ENCODE peak calls at places on chromosomes 4 and X, in four cellular contexts. V is esophagus squamous epithelium, K is endothelial cell of umbilical vein, U is upper lobe of left lung. X is an unnamed sample.

GRCh38 chrX:17412692-17413091 is 37.7 kb downstream of the NHS start:
- DNase-seq in U (no peak), V (no peak), K (no peak), X (no peak)

GRCh38 chr4:124121511-124121934 is 591.0 kb downstream of the ANKRD50 start:
- DNase-seq in K (peak; percentile 58), V (no peak), U (no peak), X (no peak)

GRCh38 chr4:111283066-111283677 is 660.3 kb upstream of the PITX2 start:
- DNase-seq in U (no peak), V (no peak), K (peak; percentile 58), X (peak; percentile 76)

GRCh38 chrX:107674480-107675364 is 46.4 kb downstream of the PRPS1 start:
- DNase-seq in U (no peak), V (peak; percentile 20), K (no peak), X (peak; percentile 93)

GRCh38 chr4:24105183-24106039 is 215.6 kb upstream of the PPARGC1A start:
- DNase-seq in U (no peak), V (no peak), K (no peak), X (no peak)

GRCh38 chr4:99843413-99843812 is 26.8 kb downstream of the DAPP1 start:
- DNase-seq in V (no peak), K (no peak), U (no peak), X (no peak)

GRCh38 chrX:69158166-69159040 is 6.8 kb downstream of the PJA1 start:
- DNase-seq in K (peak; percentile 71), U (no peak), V (no peak), X (no peak)

GRCh38 chr4:83780334-83780733 is 244.4 kb downstream of the GPAT3 start:
- DNase-seq in U (no peak), K (no peak), V (no peak), X (no peak)

GRCh38 chr4:52588097-52588496 is 71.0 kb downstream of the USP46 start:
- DNase-seq in K (peak; percentile 67), U (no peak), V (no peak), X (no peak)

GRCh38 chrX:72051589-72051988 is 80.1 kb downstream of the RTL5 start:
- DNase-seq in V (no peak), U (no peak), K (no peak), X (no peak)

DNA sequence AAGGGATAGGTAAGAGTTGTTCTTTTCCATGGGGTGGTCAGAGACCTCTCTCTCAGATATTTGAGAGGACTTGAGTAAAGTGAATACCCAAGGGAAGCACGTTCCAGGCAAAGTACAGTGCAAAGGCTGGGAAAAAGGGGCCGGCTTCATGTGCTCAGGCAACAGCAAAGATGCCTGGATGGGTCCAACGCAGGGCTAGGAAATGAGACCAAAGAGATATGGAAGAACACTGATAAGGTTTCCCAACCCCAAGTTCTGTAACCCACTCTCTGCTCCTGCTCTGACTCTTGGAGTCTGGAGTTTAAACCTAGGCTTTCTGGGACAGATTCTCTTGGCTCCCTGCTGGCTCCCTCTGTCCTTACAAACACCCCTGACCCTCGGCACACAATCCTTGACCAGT is 36.2 kb upstream of the PROM1 start:
- DNase-seq in V (no peak), K (no peak), U (no peak), X (no peak)
- H3K4me1 ChIP-seq in V (no peaks in the 10 kb centered on the region), K (no peaks in the 10 kb centered on the region), U (no peaks in the 10 kb centered on the region), X (no peaks in the 10 kb centered on the region)

GRCh38 chr4:16136321-16136720 is 52.5 kb upstream of the PROM1 start:
- DNase-seq in U (no peak), V (no peak), K (no peak), X (no peak)

GRCh38 chr4:16139066-16139945 is 55.5 kb upstream of the PROM1 start:
- DNase-seq in V (no peak), U (peak; percentile 42), K (no peak), X (no peak)

GRCh38 chr4:16140520-16141249 is 56.9 kb upstream of the PROM1 start:
- DNase-seq in K (peak; percentile 86), U (no peak), V (no peak), X (no peak)

GRCh38 chr4:16133406-16133805 is 49.6 kb upstream of the PROM1 start:
- DNase-seq in V (no peak), K (no peak), U (no peak), X (no peak)

GRCh38 chr4:16136771-16137170 is 52.9 kb upstream of the PROM1 start:
- DNase-seq in U (peak; percentile 38), K (no peak), V (no peak), X (no peak)
- TF ChIP-seq POLR2A in U (no peak), K (no peak), V (no peak), X (no peak)

DNA sequence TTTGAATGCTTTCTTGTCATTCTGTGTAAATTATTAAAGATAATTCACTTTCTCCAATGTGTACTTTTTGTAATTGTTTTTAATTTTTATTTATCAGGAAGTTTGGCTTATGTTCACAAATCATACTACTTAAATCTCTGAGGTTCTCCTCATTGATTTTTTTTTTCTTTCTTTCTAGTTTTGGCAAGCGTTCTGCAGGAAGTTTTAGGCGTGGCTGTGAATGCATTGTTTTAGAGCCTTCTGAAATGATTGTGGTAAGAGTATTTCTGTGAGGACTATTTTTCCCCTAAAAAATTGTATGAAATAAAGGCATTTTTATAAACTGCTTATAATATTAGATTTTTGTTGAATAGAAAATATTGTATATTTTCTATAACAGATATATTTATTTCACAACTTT is 135.8 kb downstream of the RAPGEF2 start:
- DNase-seq in V (no peak), U (no peak), K (peak; percentile 67), X (no peak)
- H3K4me1 ChIP-seq in V (no peaks in the 10 kb centered on the region), U (peaks cover 7% of the 10 kb centered on the region), K (peaks cover 11% of the 10 kb centered on the region), X (peaks cover 20% of the 10 kb centered on the region)

GRCh38 chr4:120921456-120922389 is 803 bp downstream of the PRDM5 start:
- DNase-seq in U (peak; percentile 91), V (no peak), K (peak; percentile 68), X (peak; percentile 86)
- TF ChIP-seq POLR2A in U (no peak), V (no peak), K (peak; percentile 77), X (peak; percentile 34)

GRCh38 chr4:106261980-106262379 is 54.0 kb downstream of the TBCK start:
- DNase-seq in U (no peak), K (no peak), V (no peak), X (no peak)
- H3K4me1 ChIP-seq in U (no peaks in the 10 kb centered on the region), K (no peaks in the 10 kb centered on the region), V (no peaks in the 10 kb centered on the region), X (no peaks in the 10 kb centered on the region)

DNA sequence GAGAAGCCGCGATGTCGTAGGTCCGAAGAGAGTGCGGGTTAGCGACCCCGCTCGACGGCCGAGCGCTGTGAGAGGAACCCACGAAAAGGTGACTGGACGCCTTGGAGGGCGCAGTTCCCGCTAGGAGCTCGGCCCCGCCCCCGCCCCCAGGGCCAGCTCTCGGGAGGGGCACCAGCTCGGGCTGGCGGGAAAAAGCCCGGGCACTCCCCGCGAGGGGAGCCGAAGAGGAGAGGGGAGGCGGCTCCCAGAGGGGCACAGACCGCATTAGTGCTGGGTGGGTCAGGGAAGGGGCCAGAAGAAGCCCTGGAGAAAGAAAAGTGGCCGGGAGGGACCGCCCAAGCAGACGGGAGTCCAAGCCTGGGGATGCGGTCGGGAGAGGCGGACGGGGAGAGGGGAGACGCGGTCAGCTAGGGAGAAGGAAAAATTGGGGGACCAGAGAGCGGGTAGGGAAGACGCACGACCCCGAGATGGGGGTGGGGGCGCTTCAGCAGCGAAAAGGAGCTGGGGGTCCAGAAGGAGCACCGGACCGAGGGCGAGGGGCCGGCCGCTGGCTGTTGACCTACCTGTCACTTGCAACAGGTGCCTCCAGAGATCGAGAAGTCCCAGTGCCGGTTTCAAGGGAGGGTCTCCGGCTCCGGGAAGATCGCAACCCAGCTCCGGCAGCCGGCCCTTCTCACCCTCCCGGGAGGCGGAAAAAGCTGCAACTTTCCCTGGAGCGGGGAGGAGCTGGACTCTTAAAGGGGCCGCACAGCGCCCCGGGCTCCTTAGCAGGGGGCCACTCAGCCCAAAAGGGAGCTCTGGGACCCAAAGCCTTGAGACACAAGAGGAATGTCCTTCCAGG is at the start of gene SYTL4:
- DNase-seq in K (peak; percentile 57), U (peak; percentile 87), V (no peak), X (peak; percentile 71)
- TF ChIP-seq POLR2A in K (no peak), U (no peak), V (no peak), X (no peak)

GRCh38 chr4:2833671-2834000 is 10.0 kb upstream of the ADD1 start:
- DNase-seq in U (peak; percentile 59), V (no peak), K (no peak), X (no peak)
- H3K4me1 ChIP-seq in U (peaks cover 26% of the 10 kb centered on the region), V (peaks cover 22% of the 10 kb centered on the region), K (peaks cover 17% of the 10 kb centered on the region), X (peaks cover 24% of the 10 kb centered on the region)

DNA sequence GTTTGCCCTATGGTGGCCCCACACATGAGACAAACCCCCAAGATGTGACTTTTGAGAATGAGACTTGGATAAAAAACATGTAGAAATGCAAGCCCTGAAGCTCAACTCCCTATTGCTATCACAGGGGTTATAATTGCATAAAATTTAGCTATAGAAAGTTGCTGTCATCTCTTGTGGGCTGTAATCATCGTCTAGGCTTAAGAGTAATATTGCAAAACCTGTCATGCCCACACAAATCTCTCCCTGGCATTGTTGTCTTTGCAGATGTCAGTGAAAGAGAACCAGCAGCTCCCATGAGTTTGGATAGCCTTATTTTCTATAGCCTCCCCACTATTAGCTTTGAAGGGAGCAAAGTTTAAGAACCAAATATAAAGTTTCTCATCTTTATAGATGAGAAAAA is 14.6 kb downstream of the ALB start:
- DNase-seq in U (no peak), V (no peak), K (no peak), X (no peak)
- TF ChIP-seq POLR2A in U (no peak), V (no peak), K (no peak), X (no peak)

X was measured in suprapubic skin.